ENCODE peak calls at places on chromosomes 5 and 9, in eight cellular contexts. One of them, this sample, is unnamed.

GRCh38 chr5:80231243-80231642 is 24.6 kb downstream of the SERINC5 start:
- DNase-seq in K562: no peak
- DNase-seq in fibroblast of mammary gland: peak; percentile 86
- DNase-seq in thoracic aorta: no peak
- DNase-seq in WERI-Rb-1: no peak
- DNase-seq in IMR-90: peak; percentile 90
- DNase-seq in AG04449: peak; percentile 34
- DNase-seq in AG10803: peak; percentile 61
- DNase-seq in this sample: no peak

GRCh38 chr9:70564464-70565190 is 150.2 kb upstream of the KLF9 start:
- DNase-seq in K562: no peak
- DNase-seq in fibroblast of mammary gland: no peak
- DNase-seq in thoracic aorta: no peak
- DNase-seq in WERI-Rb-1: no peak
- DNase-seq in IMR-90: no peak
- DNase-seq in AG04449: no peak
- DNase-seq in AG10803: no peak
- DNase-seq in this sample: no peak

GRCh38 chr5:81078930-81079329 is 118.8 kb downstream of the RASGRF2 start:
- DNase-seq in K562: no peak
- DNase-seq in fibroblast of mammary gland: no peak
- DNase-seq in thoracic aorta: no peak
- DNase-seq in WERI-Rb-1: no peak
- DNase-seq in IMR-90: no peak
- DNase-seq in AG04449: no peak
- DNase-seq in AG10803: no peak
- DNase-seq in this sample: no peak

GRCh38 chr5:97554992-97555981 is 372.2 kb upstream of the RIOK2 start:
- DNase-seq in K562: no peak
- DNase-seq in fibroblast of mammary gland: peak; percentile 80
- DNase-seq in thoracic aorta: no peak
- DNase-seq in WERI-Rb-1: no peak
- DNase-seq in IMR-90: peak; percentile 80
- DNase-seq in AG04449: peak; percentile 50
- DNase-seq in AG10803: peak; percentile 78
- DNase-seq in this sample: no peak

GRCh38 chr9:105021917-105022316 is 94.0 kb upstream of the ABCA1 start:
- DNase-seq in K562: no peak
- DNase-seq in fibroblast of mammary gland: no peak
- DNase-seq in thoracic aorta: no peak
- DNase-seq in WERI-Rb-1: no peak
- DNase-seq in IMR-90: no peak
- DNase-seq in AG04449: no peak
- DNase-seq in AG10803: no peak
- DNase-seq in this sample: no peak

GRCh38 chr9:80157561-80157983 is 585.8 kb downstream of the TLE4 start:
- DNase-seq in K562: no peak
- DNase-seq in fibroblast of mammary gland: no peak
- DNase-seq in thoracic aorta: no peak
- DNase-seq in WERI-Rb-1: no peak
- DNase-seq in IMR-90: peak; percentile 67
- DNase-seq in AG04449: no peak
- DNase-seq in AG10803: no peak
- DNase-seq in this sample: no peak

GRCh38 chr5:23994581-23995370 is 487.4 kb downstream of the PRDM9 start:
- DNase-seq in K562: no peak
- DNase-seq in fibroblast of mammary gland: no peak
- DNase-seq in thoracic aorta: no peak
- DNase-seq in WERI-Rb-1: no peak
- DNase-seq in IMR-90: no peak
- DNase-seq in AG04449: no peak
- DNase-seq in AG10803: no peak
- DNase-seq in this sample: no peak

GRCh38 chr5:1380011-1380817 is 35.3 kb upstream of the CLPTM1L start:
- DNase-seq in K562: peak; percentile 58
- DNase-seq in fibroblast of mammary gland: peak; percentile 28
- DNase-seq in thoracic aorta: no peak
- DNase-seq in WERI-Rb-1: peak; percentile 80
- DNase-seq in IMR-90: peak; percentile 4
- DNase-seq in AG04449: no peak
- DNase-seq in AG10803: peak; percentile 42
- DNase-seq in this sample: no peak

GRCh38 chr5:112374818-112375217 is 44.3 kb downstream of the EPB41L4A start:
- DNase-seq in K562: no peak
- DNase-seq in fibroblast of mammary gland: no peak
- DNase-seq in thoracic aorta: no peak
- DNase-seq in WERI-Rb-1: no peak
- DNase-seq in IMR-90: no peak
- DNase-seq in AG04449: no peak
- DNase-seq in AG10803: no peak
- DNase-seq in this sample: no peak

GRCh38 chr5:127813633-127814171 is 110.5 kb downstream of the CCDC192 start:
- DNase-seq in K562: no peak
- DNase-seq in fibroblast of mammary gland: peak; percentile 85
- DNase-seq in thoracic aorta: no peak
- DNase-seq in WERI-Rb-1: peak; percentile 16
- DNase-seq in IMR-90: peak; percentile 91
- DNase-seq in AG04449: peak; percentile 53
- DNase-seq in AG10803: peak; percentile 88
- DNase-seq in this sample: peak; percentile 65

GRCh38 chr5:132012385-132013005 is 1.0 kb upstream of the ACSL6 start:
- DNase-seq in K562: peak; percentile 63
- DNase-seq in fibroblast of mammary gland: peak; percentile 57
- DNase-seq in thoracic aorta: no peak
- DNase-seq in WERI-Rb-1: peak; percentile 4
- DNase-seq in IMR-90: peak; percentile 68
- DNase-seq in AG04449: no peak
- DNase-seq in AG10803: peak; percentile 51
- DNase-seq in this sample: peak; percentile 20

GRCh38 chr5:41835625-41836024 is 34.6 kb downstream of the OXCT1 start:
- DNase-seq in K562: no peak
- DNase-seq in fibroblast of mammary gland: peak; percentile 87
- DNase-seq in thoracic aorta: peak; percentile 11
- DNase-seq in WERI-Rb-1: peak; percentile 12
- DNase-seq in IMR-90: peak; percentile 92
- DNase-seq in AG04449: peak; percentile 62
- DNase-seq in AG10803: peak; percentile 82
- DNase-seq in this sample: peak; percentile 72

GRCh38 chr5:73311291-73312110 is 137.1 kb downstream of the FOXD1 start:
- DNase-seq in K562: no peak
- DNase-seq in fibroblast of mammary gland: peak; percentile 92
- DNase-seq in thoracic aorta: peak; percentile 30
- DNase-seq in WERI-Rb-1: peak; percentile 23
- DNase-seq in IMR-90: peak; percentile 92
- DNase-seq in AG04449: peak; percentile 80
- DNase-seq in AG10803: peak; percentile 93
- DNase-seq in this sample: no peak

GRCh38 chr5:138580777-138581176 is 5.6 kb upstream of the HSPA9 start:
- DNase-seq in K562: no peak
- DNase-seq in fibroblast of mammary gland: no peak
- DNase-seq in thoracic aorta: no peak
- DNase-seq in WERI-Rb-1: no peak
- DNase-seq in IMR-90: no peak
- DNase-seq in AG04449: no peak
- DNase-seq in AG10803: no peak
- DNase-seq in this sample: no peak

GRCh38 chr5:146249801-146250200 is 46.4 kb downstream of the RBM27 start:
- DNase-seq in K562: no peak
- DNase-seq in fibroblast of mammary gland: no peak
- DNase-seq in thoracic aorta: no peak
- DNase-seq in WERI-Rb-1: no peak
- DNase-seq in IMR-90: no peak
- DNase-seq in AG04449: no peak
- DNase-seq in AG10803: no peak
- DNase-seq in this sample: no peak

GRCh38 chr9:87464110-87464991 is 33.3 kb upstream of the DAPK1 start:
- DNase-seq in K562: no peak
- DNase-seq in fibroblast of mammary gland: peak; percentile 16
- DNase-seq in thoracic aorta: no peak
- DNase-seq in WERI-Rb-1: no peak
- DNase-seq in IMR-90: no peak
- DNase-seq in AG04449: no peak
- DNase-seq in AG10803: peak; percentile 38
- DNase-seq in this sample: no peak

GRCh38 chr5:42993516-42994284 is 46.4 kb downstream of the ANXA2R start:
- DNase-seq in K562: peak; percentile 75
- DNase-seq in fibroblast of mammary gland: peak; percentile 87
- DNase-seq in thoracic aorta: no peak
- DNase-seq in WERI-Rb-1: no peak
- DNase-seq in IMR-90: peak; percentile 89
- DNase-seq in AG04449: no peak
- DNase-seq in AG10803: peak; percentile 77
- DNase-seq in this sample: no peak

GRCh38 chr5:13910637-13911288 is 33.7 kb downstream of the DNAH5 start:
- DNase-seq in K562: no peak
- DNase-seq in fibroblast of mammary gland: no peak
- DNase-seq in thoracic aorta: no peak
- DNase-seq in WERI-Rb-1: no peak
- DNase-seq in IMR-90: no peak
- DNase-seq in AG04449: no peak
- DNase-seq in AG10803: no peak
- DNase-seq in this sample: no peak

GRCh38 chr5:156326718-156327259 is at the start of gene SGCD:
- DNase-seq in K562: no peak
- DNase-seq in fibroblast of mammary gland: peak; percentile 92
- DNase-seq in thoracic aorta: peak; percentile 14
- DNase-seq in WERI-Rb-1: peak; percentile 58
- DNase-seq in IMR-90: peak; percentile 90
- DNase-seq in AG04449: peak; percentile 74
- DNase-seq in AG10803: peak; percentile 98
- DNase-seq in this sample: peak; percentile 88

GRCh38 chr9:92663951-92664350 is 6.0 kb downstream of the IPPK start:
- DNase-seq in K562: no peak
- DNase-seq in fibroblast of mammary gland: no peak
- DNase-seq in thoracic aorta: no peak
- DNase-seq in WERI-Rb-1: no peak
- DNase-seq in IMR-90: no peak
- DNase-seq in AG04449: no peak
- DNase-seq in AG10803: no peak
- DNase-seq in this sample: no peak

DNA sequence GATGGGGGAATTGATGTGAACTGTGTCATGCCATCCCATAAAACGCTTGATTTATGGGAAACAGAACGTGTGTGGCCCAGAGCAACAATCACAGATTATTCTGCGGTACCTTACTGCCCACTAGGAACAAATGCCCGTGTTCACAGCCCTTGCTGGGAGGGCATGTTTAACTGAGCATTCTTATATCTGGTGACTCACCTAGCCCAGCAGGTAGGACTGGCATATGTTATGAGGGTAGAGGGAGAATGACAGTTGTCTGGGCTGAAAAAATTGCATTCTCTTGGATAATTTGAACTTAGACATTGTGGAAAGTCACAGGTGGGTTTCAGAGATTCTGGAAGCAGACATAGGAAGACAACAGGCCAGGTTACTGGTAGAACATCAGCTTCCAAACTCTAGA is 460.6 kb downstream of the DMRT2 start:
- DNase-seq in K562: no peak
- DNase-seq in fibroblast of mammary gland: no peak
- DNase-seq in thoracic aorta: no peak
- DNase-seq in WERI-Rb-1: no peak
- DNase-seq in IMR-90: no peak
- DNase-seq in AG04449: no peak
- DNase-seq in AG10803: no peak
- DNase-seq in this sample: no peak
- H3K4me3 ChIP-seq in K562: no peak overlapping the region
- H3K4me3 ChIP-seq in fibroblast of mammary gland: no peak overlapping the region
- H3K4me3 ChIP-seq in thoracic aorta: no peak overlapping the region
- H3K4me3 ChIP-seq in WERI-Rb-1: no peak overlapping the region
- H3K4me3 ChIP-seq in IMR-90: no peak overlapping the region
- H3K4me3 ChIP-seq in AG04449: no peak overlapping the region
- H3K4me3 ChIP-seq in AG10803: no peak overlapping the region
- H3K4me3 ChIP-seq in this sample: no peak overlapping the region

GRCh38 chr5:106680330-106680729 is 990.4 kb downstream of the EFNA5 start:
- DNase-seq in K562: no peak
- DNase-seq in fibroblast of mammary gland: no peak
- DNase-seq in thoracic aorta: no peak
- DNase-seq in WERI-Rb-1: no peak
- DNase-seq in IMR-90: no peak
- DNase-seq in AG04449: no peak
- DNase-seq in AG10803: no peak
- DNase-seq in this sample: no peak
- H3K4me3 ChIP-seq in K562: no peak overlapping the region
- H3K4me3 ChIP-seq in fibroblast of mammary gland: no peak overlapping the region
- H3K4me3 ChIP-seq in thoracic aorta: peak overlapping the region; percentile 54
- H3K4me3 ChIP-seq in WERI-Rb-1: no peak overlapping the region
- H3K4me3 ChIP-seq in IMR-90: no peak overlapping the region
- H3K4me3 ChIP-seq in AG04449: no peak overlapping the region
- H3K4me3 ChIP-seq in AG10803: no peak overlapping the region
- H3K4me3 ChIP-seq in this sample: no peak overlapping the region

DNA sequence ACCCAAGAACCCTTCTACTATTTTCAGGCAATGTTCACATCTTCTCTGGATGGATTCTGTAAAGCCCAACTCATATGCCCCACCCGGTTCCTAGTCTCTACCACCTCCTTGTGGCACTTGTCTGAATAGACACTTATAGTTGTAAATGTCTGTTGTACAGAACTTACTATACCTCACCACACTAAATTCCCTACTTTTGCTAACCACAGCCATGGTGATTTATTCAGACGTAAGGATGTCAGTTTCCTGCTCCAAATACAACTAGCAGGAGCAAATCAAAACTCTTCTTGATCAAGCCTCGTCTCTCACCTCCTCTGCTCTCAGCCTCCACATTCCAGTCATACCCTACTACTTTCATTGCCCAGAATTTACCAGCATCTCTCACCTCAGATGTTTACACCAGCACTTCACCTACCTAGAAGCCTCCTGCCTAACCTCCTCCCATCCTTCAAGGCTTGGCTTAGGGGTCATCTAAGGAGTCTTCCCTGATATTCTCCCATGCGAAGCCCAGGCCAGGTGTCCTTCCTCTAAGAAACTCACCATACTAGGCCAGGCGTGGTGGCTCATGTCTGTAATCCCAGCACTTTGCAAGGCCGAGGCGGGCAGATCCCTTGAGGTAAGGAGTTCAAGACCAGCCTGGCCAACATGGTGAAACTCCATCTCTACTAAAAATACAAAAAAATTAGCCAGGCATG is 75.5 kb downstream of the MAPKAP1 start:
- DNase-seq in K562: peak; percentile 54
- DNase-seq in fibroblast of mammary gland: peak; percentile 68
- DNase-seq in thoracic aorta: no peak
- DNase-seq in WERI-Rb-1: peak; percentile 54
- DNase-seq in IMR-90: peak; percentile 57
- DNase-seq in AG04449: no peak
- DNase-seq in AG10803: peak; percentile 64
- DNase-seq in this sample: no peak
- H3K4me3 ChIP-seq in K562: no peak overlapping the region
- H3K4me3 ChIP-seq in fibroblast of mammary gland: no peak overlapping the region
- H3K4me3 ChIP-seq in thoracic aorta: no peak overlapping the region
- H3K4me3 ChIP-seq in WERI-Rb-1: no peak overlapping the region
- H3K4me3 ChIP-seq in IMR-90: no peak overlapping the region
- H3K4me3 ChIP-seq in AG04449: no peak overlapping the region
- H3K4me3 ChIP-seq in AG10803: no peak overlapping the region
- H3K4me3 ChIP-seq in this sample: no peak overlapping the region

DNA sequence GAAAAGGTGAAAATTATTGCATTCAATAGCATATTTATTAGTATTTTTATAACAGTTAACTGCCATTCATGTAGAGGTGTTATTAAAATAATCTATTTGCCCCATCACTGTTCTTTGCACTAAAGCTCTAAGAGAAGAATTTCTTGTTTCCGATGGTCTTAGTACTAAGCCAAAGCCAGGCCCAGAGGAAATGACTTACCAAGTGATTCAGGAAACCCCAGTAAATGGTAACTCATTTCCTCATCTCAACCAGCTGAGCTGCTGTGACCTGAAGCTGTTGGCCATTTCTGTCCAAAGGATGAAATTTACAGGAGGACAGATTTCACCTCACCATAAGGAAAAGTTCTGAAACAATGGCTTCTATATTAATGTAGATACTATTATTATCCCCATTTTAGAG is 117.0 kb downstream of the PIK3R1 start:
- DNase-seq in K562: no peak
- DNase-seq in fibroblast of mammary gland: peak; percentile 62
- DNase-seq in thoracic aorta: no peak
- DNase-seq in WERI-Rb-1: no peak
- DNase-seq in IMR-90: peak; percentile 33
- DNase-seq in AG04449: no peak
- DNase-seq in AG10803: peak; percentile 11
- DNase-seq in this sample: no peak
- H3K4me3 ChIP-seq in K562: no peak overlapping the region
- H3K4me3 ChIP-seq in fibroblast of mammary gland: no peak overlapping the region
- H3K4me3 ChIP-seq in thoracic aorta: no peak overlapping the region
- H3K4me3 ChIP-seq in WERI-Rb-1: no peak overlapping the region
- H3K4me3 ChIP-seq in IMR-90: no peak overlapping the region
- H3K4me3 ChIP-seq in AG04449: no peak overlapping the region
- H3K4me3 ChIP-seq in AG10803: no peak overlapping the region
- H3K4me3 ChIP-seq in this sample: no peak overlapping the region